ENCODE peak calls at places on chromosomes 13 and 19, in nine cellular contexts. G is prostate gland, K is transverse colon, T is endothelial cell of umbilical vein, M is GM12878, F is HCT116, N is stomach, Q is spleen, R is breast epithelium. Y is an unnamed sample.
A peak's percentile ranks its signal among the peaks of the same experiment; 100 is the strongest.

GRCh38 chr19:51422053-51422448 is 4.6 kb upstream of the SIGLEC10 start:
- DNase-seq in K (peak; percentile 88), F (peak; percentile 56), R (peak; percentile 86), N (peak; percentile 86), T (peak; percentile 67), G (peak; percentile 68), M (no peak), Q (peak; percentile 97), Y (no peak)

GRCh38 chr13:29472317-29472961 is 123.0 kb downstream of the SLC7A1 start:
- DNase-seq in M (no peak), G (peak; percentile 22), T (peak; percentile 57), Q (no peak), K (peak; percentile 51), R (no peak), N (peak; percentile 47), F (peak; percentile 63), Y (no peak)

GRCh38 chr19:5125797-5126497 is 157.0 kb downstream of the KDM4B start:
- DNase-seq in R (no peak), F (no peak), M (no peak), N (no peak), Q (no peak), K (no peak), T (no peak), G (no peak), Y (no peak)

GRCh38 chr13:95256086-95256485 is 45.2 kb downstream of the ABCC4 start:
- DNase-seq in M (no peak), T (peak; percentile 85), N (no peak), F (peak; percentile 93), R (no peak), K (no peak), G (no peak), Q (no peak), Y (no peak)

GRCh38 chr13:77860621-77861020 is 58.0 kb downstream of the EDNRB start:
- DNase-seq in G (no peak), M (no peak), F (no peak), T (peak; percentile 64), K (no peak), N (no peak), Q (no peak), R (no peak), Y (no peak)

GRCh38 chr19:57302020-57302465 is 18.2 kb upstream of the ZNF543 start:
- DNase-seq in R (no peak), Q (no peak), N (no peak), K (no peak), F (no peak), G (no peak), M (no peak), T (no peak), Y (no peak)

GRCh38 chr19:34816708-34817107 is 43.7 kb upstream of the ZNF599 start:
- DNase-seq in M (no peak), K (no peak), G (no peak), R (no peak), T (no peak), Q (no peak), N (no peak), F (no peak), Y (no peak)

GRCh38 chr13:31898383-31899071 is 133.0 kb upstream of the FRY start:
- DNase-seq in K (no peak), R (no peak), F (no peak), T (no peak), N (no peak), G (no peak), Q (no peak), M (no peak), Y (no peak)

GRCh38 chr13:42073683-42074082 is 25.2 kb downstream of the DGKH start:
- DNase-seq in Q (no peak), R (no peak), N (no peak), M (no peak), K (no peak), F (no peak), T (peak; percentile 41), G (no peak), Y (no peak)

GRCh38 chr19:3618811-3619630 is 7.6 kb downstream of the CACTIN start:
- DNase-seq in K (no peak), F (no peak), M (no peak), G (no peak), Q (no peak), T (no peak), N (no peak), R (no peak), Y (no peak)

GRCh38 chr13:36815069-36815468 is 4.0 kb upstream of the RFXAP start:
- DNase-seq in T (no peak), R (no peak), F (peak; percentile 16), G (no peak), Q (no peak), M (no peak), N (no peak), K (no peak), Y (no peak)

GRCh38 chr13:25232937-25233515 is 54.3 kb downstream of the MTMR6 start:
- DNase-seq in Q (no peak), F (peak; percentile 19), M (no peak), T (peak; percentile 39), R (no peak), N (no peak), G (no peak), K (no peak), Y (no peak)

GRCh38 chr13:26457212-26457611 is 100.3 kb upstream of the WASF3 start:
- DNase-seq in T (no peak), R (no peak), F (no peak), M (no peak), K (no peak), G (no peak), N (no peak), Q (no peak), Y (no peak)

DNA sequence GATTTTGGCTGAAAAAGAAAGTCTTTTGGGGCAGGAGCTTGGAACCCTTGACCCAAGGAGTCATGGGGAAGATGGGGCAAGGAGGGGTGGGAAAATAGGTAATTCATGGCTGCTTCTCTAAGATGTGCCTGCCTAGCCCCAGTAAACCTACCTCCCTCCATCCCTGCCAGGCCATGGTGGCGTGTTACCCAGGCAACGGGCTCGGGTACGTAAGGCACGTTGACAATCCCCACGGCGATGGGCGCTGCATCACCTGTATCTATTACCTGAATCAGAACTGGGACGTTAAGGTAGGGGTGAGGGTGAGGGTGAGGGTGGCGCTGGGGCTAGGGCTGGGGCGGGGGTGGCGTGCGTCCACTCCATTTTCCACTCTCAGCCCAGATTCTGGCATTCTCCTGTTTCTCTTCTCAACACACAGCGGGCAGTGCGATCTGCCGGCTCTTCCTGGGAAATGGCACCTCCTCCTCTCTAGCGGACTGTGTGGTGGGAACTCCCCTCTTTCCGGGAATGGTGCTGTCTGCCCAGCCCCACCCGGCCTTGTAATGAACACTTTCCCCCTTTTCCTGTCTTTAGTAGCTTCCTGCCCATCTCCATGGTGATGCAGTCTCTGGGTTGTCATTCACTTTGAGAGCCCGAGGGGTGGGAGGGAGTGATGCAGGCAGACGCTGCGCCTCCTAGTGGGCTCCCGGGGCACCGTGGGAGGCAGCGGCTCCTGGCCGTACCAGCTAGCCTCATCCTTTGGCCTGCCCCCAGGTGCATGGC is 7.6 kb downstream of the EGLN2 start:
- DNase-seq in Q (peak; percentile 93), F (peak; percentile 57), T (peak; percentile 99), N (peak; percentile 62), G (peak; percentile 54), M (no peak), R (peak; percentile 67), K (peak; percentile 76), Y (peak; percentile 96)
- TF ChIP-seq POLR2AphosphoS5 in Q (peak; percentile 90), F (no peak), T (peak; percentile 76), N (peak; percentile 61), G (peak; percentile 68), M (peak; percentile 13), R (peak; percentile 88), K (peak; percentile 13), Y (peak; percentile 80)

DNA sequence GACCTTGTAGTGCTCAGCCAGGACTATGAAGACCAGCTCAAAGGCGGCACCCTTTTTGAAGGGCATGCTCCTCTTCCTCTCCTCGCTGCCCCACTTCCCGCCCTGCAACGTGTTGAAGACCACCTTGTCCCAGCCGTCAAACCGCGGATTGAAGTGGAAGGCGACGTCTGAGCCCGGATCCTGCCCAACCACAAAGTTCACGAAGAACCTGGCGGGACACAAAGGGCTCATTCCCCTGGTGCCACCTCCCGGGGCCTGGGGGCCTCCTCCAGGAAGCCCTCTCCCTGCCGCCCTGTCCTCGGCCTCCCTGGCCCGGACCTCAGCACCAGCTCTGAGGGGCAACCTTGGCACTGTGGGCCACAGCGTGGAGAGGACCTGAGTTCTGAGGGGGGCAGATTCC is 4.0 kb downstream of the LGALS4 start:
- DNase-seq in K (no peak), T (no peak), Q (no peak), R (no peak), G (no peak), F (no peak), M (no peak), N (no peak), Y (no peak)
- H3K9me3 ChIP-seq in K (no peaks in the 10 kb centered on the region), T (no peaks in the 10 kb centered on the region), Q (no peaks in the 10 kb centered on the region), R (no peaks in the 10 kb centered on the region), G (no peaks in the 10 kb centered on the region), F (no peaks in the 10 kb centered on the region), M (no peaks in the 10 kb centered on the region), N (no peaks in the 10 kb centered on the region), Y (no peaks in the 10 kb centered on the region)

DNA sequence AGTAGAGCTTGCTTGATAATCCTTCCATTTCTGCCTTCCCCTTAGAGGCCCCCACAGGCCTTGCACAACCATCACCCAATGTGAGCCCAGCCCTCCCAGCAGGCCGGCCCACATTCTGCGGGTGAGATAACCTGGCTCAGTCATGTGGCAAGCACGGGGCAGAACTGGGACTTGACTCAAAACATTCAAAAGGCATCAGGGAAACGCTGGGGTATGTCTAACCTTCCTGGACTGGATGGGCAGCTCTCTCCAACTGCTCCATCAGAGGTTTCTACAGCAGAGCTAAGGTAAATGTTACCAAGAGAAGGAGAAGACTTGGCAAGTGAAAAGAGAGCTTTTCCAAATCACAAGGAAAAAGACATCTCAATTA is 24.8 kb downstream of the EPS15L1 start:
- DNase-seq in N (peak; percentile 83), M (peak; percentile 70), G (no peak), K (peak; percentile 50), F (no peak), Q (peak; percentile 94), R (no peak), T (no peak), Y (no peak)
- H3K4me3 ChIP-seq in N (no peak overlapping the region), M (peak overlapping the region; percentile 12), G (no peak overlapping the region), K (no peak overlapping the region), F (no peak overlapping the region), Q (no peak overlapping the region), R (no peak overlapping the region), T (peak overlapping the region; percentile 36), Y (no peak overlapping the region)

GRCh38 chr19:11127905-11128304 is 27.7 kb downstream of the SPC24 start:
- DNase-seq in G (no peak), M (no peak), Q (no peak), R (no peak), T (no peak), K (no peak), F (no peak), N (no peak), Y (no peak)

GRCh38 chr19:11130824-11131455 is 24.6 kb downstream of the SPC24 start:
- DNase-seq in K (peak; percentile 90), T (peak; percentile 87), F (peak; percentile 35), R (peak; percentile 89), Q (peak; percentile 93), G (peak; percentile 70), N (peak; percentile 89), M (no peak), Y (peak; percentile 96)

GRCh38 chr19:11131471-11131870 is 24.1 kb downstream of the SPC24 start:
- DNase-seq in N (no peak), Q (no peak), K (no peak), T (no peak), M (no peak), R (no peak), F (no peak), G (no peak), Y (no peak)

GRCh38 chr19:11123076-11123567 is 32.5 kb downstream of the SPC24 start:
- DNase-seq in R (no peak), N (no peak), F (no peak), T (no peak), M (no peak), Q (no peak), G (no peak), K (no peak), Y (no peak)

GRCh38 chr19:11125994-11126685 is 29.4 kb downstream of the SPC24 start:
- DNase-seq in K (peak; percentile 86), G (peak; percentile 68), M (no peak), R (peak; percentile 88), N (peak; percentile 84), T (peak; percentile 68), F (peak; percentile 39), Q (peak; percentile 93), Y (peak; percentile 96)
- TF ChIP-seq POLR2AphosphoS5 in K (peak; percentile 14), G (peak; percentile 51), M (no peak), R (no peak), N (peak; percentile 40), T (no peak), F (no peak), Q (peak; percentile 19), Y (peak; percentile 59)